ENCODE peak calls at places on chromosomes 5 and 9, in four cellular contexts. T is A673, H is RPMI7951, V is hippocampal formation. X is an unnamed sample.

GRCh38 chr5:9851458-9851857 is 221.3 kb upstream of the TAS2R1 start:
- DNase-seq in V (no peak), T (no peak), H (peak; percentile 83), X (no peak)

GRCh38 chr5:92268343-92268742 is 885.2 kb upstream of the ARRDC3 start:
- DNase-seq in T (no peak), V (no peak), H (no peak), X (no peak)

GRCh38 chr9:36864491-36865410 is 169.3 kb downstream of the PAX5 start:
- DNase-seq in H (no peak), T (peak; percentile 55), V (no peak), X (no peak)

GRCh38 chr5:102762095-102762534 is 7.0 kb downstream of the PAM start:
- DNase-seq in H (peak; percentile 45), V (no peak), T (peak; percentile 43), X (no peak)

GRCh38 chr5:6419340-6419852 is 29.3 kb upstream of the UBE2QL1 start:
- DNase-seq in T (peak; percentile 77), H (no peak), V (no peak), X (no peak)

GRCh38 chr5:93922551-93922950 is 181.2 kb upstream of the POU5F2 start:
- DNase-seq in H (no peak), V (no peak), T (no peak), X (no peak)

GRCh38 chr9:136605966-136606365 is 56.8 kb upstream of the EGFL7 start:
- DNase-seq in H (no peak), T (no peak), V (no peak), X (peak; percentile 64)

GRCh38 chr9:121359358-121360294 is 10.4 kb downstream of the STOM start:
- DNase-seq in V (no peak), T (peak; percentile 41), H (peak; percentile 84), X (no peak)

GRCh38 chr9:70954126-70954525 is 167.3 kb downstream of the TRPM3 start:
- DNase-seq in H (peak; percentile 70), T (peak; percentile 26), V (no peak), X (no peak)

GRCh38 chr5:109876941-109877669 is 187.4 kb downstream of the MAN2A1 start:
- DNase-seq in H (peak; percentile 61), V (no peak), T (no peak), X (no peak)

GRCh38 chr5:57042524-57042931 is 90.6 kb upstream of the MIER3 start:
- DNase-seq in V (no peak), H (no peak), T (no peak), X (no peak)

GRCh38 chr9:96376926-96377874 is 6.3 kb downstream of the SLC35D2 start:
- DNase-seq in H (peak; percentile 40), T (no peak), V (no peak), X (no peak)

GRCh38 chr9:8514760-8515159 is 715.2 kb upstream of the DMAC1 start:
- DNase-seq in V (no peak), T (no peak), H (no peak), X (no peak)

GRCh38 chr5:138610468-138611294 is 35.5 kb upstream of the HSPA9 start:
- DNase-seq in T (no peak), V (peak; percentile 54), H (peak; percentile 50), X (peak; percentile 43)

GRCh38 chr5:80579050-80579449 is 9.0 kb upstream of the ANKRD34B start:
- DNase-seq in T (no peak), V (no peak), H (no peak), X (no peak)

GRCh38 chr5:156359452-156359851 is 32.5 kb downstream of the SGCD start:
- DNase-seq in V (no peak), H (peak; percentile 64), T (no peak), X (no peak)

GRCh38 chr5:144304683-144305082 is 134.0 kb downstream of the KCTD16 start:
- DNase-seq in H (no peak), T (no peak), V (no peak), X (no peak)

GRCh38 chr5:7754997-7755596 is 95.8 kb downstream of the CFAP90 start:
- DNase-seq in T (peak; percentile 45), V (peak; percentile 14), H (peak; percentile 32), X (peak; percentile 30)

GRCh38 chr5:31251032-31251431 is 57.5 kb downstream of the CDH6 start:
- DNase-seq in H (no peak), V (no peak), T (no peak), X (no peak)

GRCh38 chr5:141430332-141431113 is at the start of gene PCDHGA12:
- DNase-seq in H (peak; percentile 88), V (peak; percentile 37), T (peak; percentile 7), X (peak; percentile 7)

GRCh38 chr5:60578295-60578694 is 121.7 kb downstream of the DEPDC1B start:
- DNase-seq in H (no peak), V (no peak), T (no peak), X (no peak)

GRCh38 chr5:179749857-179750508 is 17.4 kb downstream of the MAML1 start:
- DNase-seq in V (no peak), T (no peak), H (no peak), X (no peak)

GRCh38 chr5:58759745-58760144 is 176.9 kb downstream of the RAB3C start:
- DNase-seq in H (peak; percentile 38), T (no peak), V (no peak), X (peak; percentile 12)

GRCh38 chr5:74767579-74767913 is 497 bp downstream of the NSA2 start:
- DNase-seq in V (no peak), H (peak; percentile 44), T (peak; percentile 57), X (no peak)

GRCh38 chr9:89821081-89821480 is 216.3 kb downstream of the GADD45G start:
- DNase-seq in T (no peak), H (no peak), V (no peak), X (no peak)

GRCh38 chr5:35417040-35417439 is 186.8 kb upstream of the PRLR start:
- DNase-seq in V (no peak), H (no peak), T (no peak), X (no peak)

GRCh38 chr5:1343931-1344901 is 683 bp downstream of the CLPTM1L start:
- DNase-seq in T (peak; percentile 4), V (no peak), H (no peak), X (no peak)

GRCh38 chr5:142466195-142466951 is 141.6 kb upstream of the SPRY4 start:
- DNase-seq in V (no peak), H (peak; percentile 80), T (peak; percentile 85), X (no peak)

GRCh38 chr5:95181650-95182049 is 103.2 kb downstream of the MCTP1 start:
- DNase-seq in T (peak; percentile 8), V (no peak), H (no peak), X (no peak)

GRCh38 chr9:37566716-37567115 is 9.5 kb downstream of the FBXO10 start:
- DNase-seq in H (no peak), T (no peak), V (no peak), X (no peak)

GRCh38 chr9:127580879-127581278 is 31.2 kb upstream of the STXBP1 start:
- DNase-seq in V (no peak), T (no peak), H (no peak), X (no peak)

GRCh38 chr9:38207247-38207778 is 138.3 kb upstream of the SHB start:
- DNase-seq in V (no peak), T (no peak), H (no peak), X (no peak)

GRCh38 chr5:109316631-109317030 is 93.1 kb downstream of the PJA2 start:
- DNase-seq in V (no peak), H (peak; percentile 53), T (no peak), X (no peak)

GRCh38 chr5:22521521-22521920 is 331.6 kb downstream of the CDH12 start:
- DNase-seq in V (no peak), H (no peak), T (no peak), X (no peak)

GRCh38 chr5:177427211-177427822 is 841 bp downstream of the GRK6 start:
- DNase-seq in T (no peak), H (peak; percentile 20), V (no peak), X (no peak)

GRCh38 chr9:89844535-89844934 is 239.7 kb downstream of the GADD45G start:
- DNase-seq in H (no peak), V (no peak), T (no peak), X (no peak)

GRCh38 chr5:172180936-172181335 is 7.1 kb downstream of the STK10 start:
- DNase-seq in V (no peak), H (no peak), T (no peak), X (no peak)

GRCh38 chr9:20524776-20525175 is 97.5 kb downstream of the MLLT3 start:
- DNase-seq in T (peak; percentile 11), V (no peak), H (no peak), X (no peak)